ENCODE peak calls at places on chromosomes 6 and 20, in nine cellular contexts. I is brain microvascular endothelial cell; V is naive thymus-derived CD8-positive, alpha-beta T cell; K is HCT116; L is EL; U is iris pigment epithelial cell; T is activated naive CD4-positive, alpha-beta T cell treated with Interleukin-2 at 50 U/mL for 16 hours; X is stimulated activated CD8-positive, alpha-beta memory T cell treated with anti-CD3 and anti-CD28 coated beads, Interleukin-2, amount 100 ng/mL, for 48 hours; D is A172. J is an unnamed sample.
A peak's percentile ranks its signal among the peaks of the same experiment; 100 is the strongest.

GRCh38 chr6:33967966-33968724 is 164.3 kb upstream of the MLN start:
- DNase-seq in X (no peak), L (peak; percentile 16), V (no peak), D (no peak), K (peak; percentile 13), I (no peak), T (no peak), U (no peak), J (no peak)

GRCh38 chr6:110067837-110068591 is 89.9 kb downstream of the GPR6 start:
- DNase-seq in V (no peak), L (no peak), K (no peak), X (no peak), U (no peak), I (no peak), T (no peak), D (no peak), J (no peak)

GRCh38 chr6:89138173-89138572 is 7.7 kb upstream of the PM20D2 start:
- DNase-seq in T (no peak), D (no peak), I (no peak), L (no peak), V (no peak), X (no peak), K (no peak), U (no peak), J (no peak)

GRCh38 chr6:1700283-1700967 is 90.7 kb downstream of the FOXC1 start:
- DNase-seq in T (no peak), X (no peak), I (no peak), D (no peak), L (no peak), K (no peak), V (no peak), U (no peak), J (no peak)

GRCh38 chr20:25061103-25061799 is 3.3 kb upstream of the ACSS1 start:
- DNase-seq in V (no peak), X (no peak), T (no peak), K (no peak), D (no peak), L (no peak), I (no peak), U (no peak), J (no peak)

GRCh38 chr20:23142162-23143050 is 56.3 kb upstream of the CD93 start:
- DNase-seq in I (no peak), V (no peak), K (no peak), D (no peak), X (no peak), L (no peak), U (no peak), T (no peak), J (no peak)

GRCh38 chr6:116035616-116036015 is 25.1 kb downstream of the FRK start:
- DNase-seq in T (no peak), X (no peak), K (no peak), D (no peak), L (no peak), U (no peak), V (no peak), I (no peak), J (no peak)

GRCh38 chr6:38503940-38504682 is 135.6 kb downstream of the BTBD9 start:
- DNase-seq in I (no peak), D (no peak), L (no peak), U (no peak), V (no peak), K (no peak), X (no peak), T (no peak), J (no peak)

GRCh38 chr6:157976345-157977175 is 5.1 kb upstream of the SYNJ2 start:
- DNase-seq in X (no peak), L (no peak), D (no peak), K (no peak), T (no peak), U (no peak), I (no peak), V (no peak), J (no peak)

GRCh38 chr6:55875420-55875819 is at the start of gene BMP5:
- DNase-seq in D (no peak), X (no peak), T (no peak), I (no peak), K (no peak), L (no peak), V (no peak), U (peak; percentile 69), J (no peak)

GRCh38 chr6:27617700-27618689 is 145.1 kb upstream of the ZNF184 start:
- DNase-seq in I (peak; percentile 65), U (peak; percentile 69), D (peak; percentile 68), T (no peak), K (peak; percentile 62), X (no peak), V (no peak), L (peak; percentile 63), J (peak; percentile 69)

GRCh38 chr20:23702021-23702420 is 13.2 kb upstream of the CST4 start:
- DNase-seq in L (peak; percentile 9), V (no peak), T (no peak), D (peak; percentile 47), U (peak; percentile 67), K (no peak), I (no peak), X (no peak), J (no peak)

GRCh38 chr6:79719248-79719975 is 88.3 kb downstream of the SH3BGRL2 start:
- DNase-seq in L (peak; percentile 34), U (peak; percentile 53), X (no peak), D (peak; percentile 14), V (no peak), I (peak; percentile 59), T (no peak), K (no peak), J (no peak)

GRCh38 chr6:36826520-36827227 is 12.6 kb downstream of the CPNE5 start:
- DNase-seq in K (no peak), U (no peak), L (peak; percentile 26), X (no peak), V (no peak), I (no peak), T (no peak), D (no peak), J (no peak)

GRCh38 chr20:11556410-11556809 is 361.3 kb upstream of the BTBD3 start:
- DNase-seq in X (no peak), D (no peak), U (no peak), T (no peak), L (no peak), V (no peak), I (no peak), K (no peak), J (no peak)

GRCh38 chr20:17644451-17644850 is 37.6 kb downstream of the RRBP1 start:
- DNase-seq in V (no peak), I (no peak), K (no peak), T (no peak), D (no peak), L (no peak), U (no peak), X (no peak), J (no peak)

GRCh38 chr6:157221049-157221816 is 102.1 kb downstream of the TMEM242 start:
- DNase-seq in T (peak; percentile 86), L (peak; percentile 76), X (peak; percentile 78), D (no peak), I (peak; percentile 71), K (peak; percentile 63), U (peak; percentile 73), V (peak; percentile 85), J (peak; percentile 89)

GRCh38 chr6:33755070-33755869 is 8.6 kb upstream of the IP6K3 start:
- DNase-seq in T (no peak), V (no peak), L (no peak), D (no peak), K (no peak), I (no peak), X (no peak), U (no peak), J (no peak)

GRCh38 chr6:167292301-167293087 is 1.4 kb downstream of the UNC93A start:
- DNase-seq in X (no peak), V (no peak), I (no peak), T (no peak), D (no peak), K (no peak), L (no peak), U (no peak), J (no peak)

GRCh38 chr20:1438361-1438760 is 28.3 kb downstream of the NSFL1C start:
- DNase-seq in T (no peak), D (no peak), L (no peak), V (no peak), X (no peak), K (no peak), U (no peak), I (no peak), J (no peak)

GRCh38 chr20:39885975-39886649 is 802.9 kb downstream of the MAFB start:
- DNase-seq in X (peak; percentile 4), T (no peak), I (peak; percentile 91), U (peak; percentile 67), L (peak; percentile 96), D (peak; percentile 81), V (no peak), K (no peak), J (peak; percentile 22)

GRCh38 chr20:50690979-50691584 is at the start of gene RIPOR3:
- DNase-seq in D (no peak), V (no peak), T (no peak), X (no peak), U (peak; percentile 18), I (no peak), L (peak; percentile 45), K (no peak), J (no peak)

GRCh38 chr20:36173451-36173933 is 19.0 kb downstream of the EPB41L1 start:
- DNase-seq in X (no peak), I (peak; percentile 10), L (no peak), K (no peak), T (no peak), V (peak; percentile 10), D (no peak), U (no peak), J (no peak)